ENCODE peak calls at places on chromosome 9, in seven cellular contexts. F, O, D, J, X, P and Y are unnamed samples.

GRCh38 chr9:37466037-37466709 is 923 bp upstream of the ZBTB5 start:
- DNase-seq in F (peak; percentile 94), O (peak; percentile 16), D (peak; percentile 73), J (no peak), X (peak; percentile 68), P (peak; percentile 80), Y (peak; percentile 89)

GRCh38 chr9:134487066-134487710 is 154.4 kb upstream of the COL5A1 start:
- DNase-seq in F (no peak), O (no peak), D (peak; percentile 30), J (no peak), X (no peak), P (no peak), Y (no peak)

GRCh38 chr9:37776328-37776727 is 8.5 kb downstream of the EXOSC3 start:
- DNase-seq in F (peak; percentile 67), O (no peak), D (no peak), J (no peak), X (peak; percentile 50), P (no peak), Y (no peak)

GRCh38 chr9:14300588-14300987 is 13.4 kb downstream of the NFIB start:
- DNase-seq in F (no peak), O (no peak), D (no peak), J (no peak), X (no peak), P (no peak), Y (no peak)

GRCh38 chr9:93132946-93133640 is 958 bp downstream of the NINJ1 start:
- DNase-seq in F (peak; percentile 47), O (no peak), D (no peak), J (no peak), X (no peak), P (no peak), Y (peak; percentile 83)

GRCh38 chr9:87054999-87055686 is 107.8 kb upstream of the GAS1 start:
- DNase-seq in F (no peak), O (no peak), D (no peak), J (no peak), X (no peak), P (no peak), Y (no peak)

GRCh38 chr9:133897675-133898074 is 94.4 kb downstream of the VAV2 start:
- DNase-seq in F (peak; percentile 24), O (no peak), D (no peak), J (no peak), X (no peak), P (no peak), Y (no peak)

GRCh38 chr9:76369583-76369982 is 24.6 kb downstream of the RFK start:
- DNase-seq in F (no peak), O (no peak), D (peak; percentile 85), J (peak; percentile 56), X (peak; percentile 80), P (no peak), Y (no peak)

GRCh38 chr9:5764130-5764868 is 68.6 kb downstream of the ERMP1 start:
- DNase-seq in F (no peak), O (peak; percentile 94), D (no peak), J (peak; percentile 18), X (no peak), P (no peak), Y (no peak)

GRCh38 chr9:8332296-8332695 is 532.7 kb upstream of the DMAC1 start:
- DNase-seq in F (no peak), O (no peak), D (no peak), J (no peak), X (peak; percentile 24), P (no peak), Y (no peak)

GRCh38 chr9:134604834-134605233 is 36.8 kb upstream of the COL5A1 start:
- DNase-seq in F (no peak), O (no peak), D (peak; percentile 23), J (no peak), X (no peak), P (no peak), Y (peak; percentile 38)

GRCh38 chr9:18477719-18478118 is 3.8 kb downstream of the ADAMTSL1 start:
- DNase-seq in F (peak; percentile 34), O (no peak), D (no peak), J (no peak), X (no peak), P (no peak), Y (no peak)

GRCh38 chr9:107389617-107390071 is 99.9 kb downstream of the KLF4 start:
- DNase-seq in F (peak; percentile 83), O (no peak), D (peak; percentile 73), J (no peak), X (no peak), P (peak; percentile 66), Y (no peak)

GRCh38 chr9:71819115-71819739 is 50.9 kb upstream of the CEMIP2 start:
- DNase-seq in F (peak; percentile 53), O (peak; percentile 26), D (no peak), J (no peak), X (no peak), P (no peak), Y (no peak)

GRCh38 chr9:105132576-105132975 is 111.9 kb upstream of the SLC44A1 start:
- DNase-seq in F (peak; percentile 84), O (no peak), D (no peak), J (no peak), X (peak; percentile 96), P (no peak), Y (no peak)

GRCh38 chr9:9612755-9613154 is 1000.0 kb downstream of the PTPRD start:
- DNase-seq in F (no peak), O (peak; percentile 67), D (no peak), J (no peak), X (no peak), P (no peak), Y (no peak)

GRCh38 chr9:15274425-15274824 is 32.6 kb downstream of the TTC39B start:
- DNase-seq in F (no peak), O (no peak), D (no peak), J (no peak), X (no peak), P (no peak), Y (no peak)

GRCh38 chr9:14511452-14511851 is 181.8 kb downstream of the ZDHHC21 start:
- DNase-seq in F (peak; percentile 48), O (no peak), D (no peak), J (no peak), X (no peak), P (no peak), Y (no peak)

GRCh38 chr9:129319076-129319937 is 141.2 kb upstream of the IER5L start:
- DNase-seq in F (no peak), O (no peak), D (peak; percentile 51), J (no peak), X (no peak), P (no peak), Y (peak; percentile 77)

GRCh38 chr9:135705376-135705775 is 3.4 kb downstream of the KCNT1 start:
- DNase-seq in F (no peak), O (no peak), D (no peak), J (no peak), X (no peak), P (no peak), Y (no peak)

GRCh38 chr9:26722755-26723154 is 169.8 kb downstream of the CAAP1 start:
- DNase-seq in F (no peak), O (no peak), D (no peak), J (no peak), X (no peak), P (no peak), Y (no peak)

GRCh38 chr9:110125763-110126351 is 82.1 kb downstream of the C9orf152 start:
- DNase-seq in F (peak; percentile 46), O (no peak), D (no peak), J (peak; percentile 77), X (peak; percentile 49), P (no peak), Y (peak; percentile 70)

GRCh38 chr9:110126457-110126856 is 81.5 kb downstream of the C9orf152 start:
- DNase-seq in F (no peak), O (no peak), D (no peak), J (peak; percentile 80), X (no peak), P (no peak), Y (peak; percentile 68)

GRCh38 chr9:110128664-110129329 is 79.2 kb downstream of the C9orf152 start:
- DNase-seq in F (no peak), O (no peak), D (no peak), J (no peak), X (no peak), P (no peak), Y (peak; percentile 52)

GRCh38 chr9:110125207-110125751 is 82.7 kb downstream of the C9orf152 start:
- DNase-seq in F (peak; percentile 90), O (no peak), D (peak; percentile 91), J (no peak), X (peak; percentile 99), P (peak; percentile 88), Y (peak; percentile 98)

GRCh38 chr9:110126986-110127864 is 80.7 kb downstream of the C9orf152 start:
- DNase-seq in F (no peak), O (no peak), D (peak; percentile 64), J (no peak), X (peak; percentile 55), P (peak; percentile 88), Y (peak; percentile 90)
- H3K4me3 ChIP-seq in F (no peak overlapping the region), O (no peak overlapping the region), D (no peak overlapping the region), J (peak overlapping the region; percentile 46), X (no peak overlapping the region), P (peak overlapping the region; percentile 22), Y (peak overlapping the region; percentile 65)

DNA sequence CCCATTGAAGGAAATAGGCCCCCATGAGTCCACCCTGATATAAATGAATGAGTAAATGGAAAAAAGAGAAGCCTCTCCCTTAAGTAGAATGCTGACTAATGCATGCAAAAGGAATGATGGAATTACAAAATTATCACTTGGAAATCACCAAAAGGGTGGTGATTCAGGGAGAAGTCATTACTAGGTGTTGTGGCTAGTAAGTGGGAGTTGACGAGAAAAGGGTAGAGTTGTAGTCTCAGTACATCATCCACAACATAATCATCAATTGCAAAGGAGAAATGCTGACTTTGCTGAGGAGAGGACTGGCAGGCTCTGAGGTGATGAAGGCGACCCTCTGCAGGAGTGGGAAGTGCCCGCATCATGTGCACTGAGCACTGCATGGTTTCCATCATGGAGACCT is 201.5 kb upstream of the S1PR3 start:
- DNase-seq in F (peak; percentile 86), O (no peak), D (no peak), J (no peak), X (peak; percentile 96), P (no peak), Y (no peak)
- H3K4me3 ChIP-seq in F (no peak overlapping the region), O (no peak overlapping the region), D (no peak overlapping the region), J (no peak overlapping the region), X (no peak overlapping the region), P (no peak overlapping the region), Y (no peak overlapping the region)

DNA sequence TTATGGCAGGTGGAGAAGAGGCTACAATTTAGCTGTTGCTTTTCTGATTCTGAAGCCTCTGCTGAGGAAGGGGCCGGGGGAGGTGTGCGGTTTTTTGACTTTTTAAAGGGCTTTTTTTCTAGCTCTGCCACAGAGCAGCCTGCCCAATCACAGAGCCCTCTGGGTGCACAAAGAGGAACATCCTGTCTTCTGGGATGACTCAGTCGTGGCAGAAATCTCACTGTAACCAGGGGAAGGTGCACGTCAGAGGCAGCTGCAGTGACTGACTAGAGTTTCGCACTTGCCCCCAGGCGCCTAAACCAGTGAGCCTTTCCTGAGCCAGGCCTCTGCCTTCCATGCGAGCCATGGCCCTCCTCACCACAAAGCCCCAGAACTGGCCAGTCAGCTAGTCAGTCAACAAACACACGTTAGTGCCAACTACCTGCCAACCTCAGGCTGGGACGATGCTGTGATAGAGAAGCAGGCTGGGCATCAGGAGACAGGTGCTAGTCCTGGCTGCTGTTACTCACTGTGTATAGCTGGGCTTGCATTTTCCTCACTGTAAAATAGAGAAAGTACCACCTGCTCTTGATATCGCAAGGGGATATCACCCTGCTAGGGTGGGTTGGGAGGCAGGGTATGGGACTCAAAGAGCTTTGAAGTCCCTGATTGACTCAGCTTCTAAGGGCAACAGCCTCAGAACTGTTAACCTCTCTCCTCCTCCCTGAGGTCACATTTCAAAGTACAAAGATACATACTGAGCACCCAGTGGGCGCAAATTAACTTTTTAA is 2.2 kb downstream of the AKNA start:
- DNase-seq in F (peak; percentile 96), O (peak; percentile 98), D (peak; percentile 70), J (peak; percentile 99), X (peak; percentile 86), P (peak; percentile 77), Y (peak; percentile 89)
- H3K4me3 ChIP-seq in F (peak overlapping the region; percentile 85), O (peak overlapping the region; percentile 88), D (peak overlapping the region; percentile 34), J (peak overlapping the region; percentile 76), X (no peak overlapping the region), P (no peak overlapping the region), Y (peak overlapping the region; percentile 68)

GRCh38 chr9:137167113-137167751 is 2.6 kb downstream of the LRRC26 start:
- DNase-seq in F (peak; percentile 9), O (no peak), D (no peak), J (no peak), X (no peak), P (no peak), Y (no peak)
- H3K4me3 ChIP-seq in F (no peak overlapping the region), O (no peak overlapping the region), D (no peak overlapping the region), J (no peak overlapping the region), X (no peak overlapping the region), P (no peak overlapping the region), Y (peak overlapping the region; percentile 67)